ENCODE peak calls at places on chromosomes 16 and 17, in six cellular contexts. B is HepG2, H is K562, U is SK-N-SH, K is GM12878, F is H1. X is an unnamed sample.

GRCh38 chr16:84286568-84287220 is 8.0 kb upstream of the WFDC1 start:
- DNase-seq in F (no peak), B (no peak), U (no peak), K (no peak), H (no peak), X (no peak)

GRCh38 chr16:79599837-79600635 is 501 bp downstream of the MAF start:
- DNase-seq in F (peak; percentile 77), K (no peak), B (no peak), U (peak; percentile 80), H (no peak), X (peak; percentile 19)

GRCh38 chr16:86502856-86503748 is 7.2 kb upstream of the FOXF1 start:
- DNase-seq in B (no peak), H (no peak), K (no peak), F (no peak), U (no peak), X (no peak)

GRCh38 chr17:12395733-12396354 is 269.8 kb upstream of the MYOCD start:
- DNase-seq in F (peak; percentile 68), K (no peak), H (peak; percentile 51), B (peak; percentile 8), U (peak; percentile 31), X (peak; percentile 34)

GRCh38 chr16:47065766-47066688 is 77.7 kb downstream of the NETO2 start:
- DNase-seq in K (no peak), F (peak; percentile 33), H (no peak), B (no peak), U (no peak), X (no peak)

GRCh38 chr17:61118871-61119270 is 280.8 kb upstream of the TBX2 start:
- DNase-seq in H (no peak), B (no peak), F (no peak), K (no peak), U (no peak), X (no peak)

GRCh38 chr17:9487406-9487805 is 88.2 kb downstream of the STX8 start:
- DNase-seq in H (no peak), K (no peak), U (no peak), F (no peak), B (no peak), X (no peak)

GRCh38 chr16:11386791-11387546 is 41.7 kb downstream of the RMI2 start:
- DNase-seq in H (peak; percentile 68), U (no peak), B (peak; percentile 74), F (peak; percentile 92), K (no peak), X (peak; percentile 60)

GRCh38 chr16:85879975-85880831 is 18.8 kb upstream of the IRF8 start:
- DNase-seq in U (no peak), B (no peak), K (no peak), F (no peak), H (no peak), X (no peak)

GRCh38 chr17:34254651-34255380 is at the start of gene CCL2:
- DNase-seq in K (no peak), B (no peak), F (peak; percentile 56), U (peak; percentile 42), H (peak; percentile 50), X (peak; percentile 75)

GRCh38 chr17:44374306-44375195 is 10.9 kb upstream of the FAM171A2 start:
- DNase-seq in F (peak; percentile 84), K (no peak), B (peak; percentile 87), H (peak; percentile 45), U (peak; percentile 44), X (no peak)

GRCh38 chr16:14240216-14240843 is 169.2 kb downstream of the MRTFB start:
- DNase-seq in U (no peak), F (no peak), K (no peak), H (no peak), B (peak; percentile 25), X (no peak)

GRCh38 chr16:71817690-71818089 is 9.1 kb upstream of the AP1G1 start:
- DNase-seq in B (no peak), F (no peak), U (no peak), H (no peak), K (no peak), X (no peak)

GRCh38 chr17:56176101-56176500 is 22.8 kb downstream of the ANKFN1 start:
- DNase-seq in B (no peak), U (no peak), K (no peak), H (no peak), F (no peak), X (no peak)

GRCh38 chr16:9370071-9370491 is 278.6 kb downstream of the HAPSTR1 start:
- DNase-seq in U (no peak), K (no peak), H (no peak), B (no peak), F (no peak), X (no peak)

GRCh38 chr16:81758376-81758775 is 20.7 kb upstream of the PLCG2 start:
- DNase-seq in B (peak; percentile 66), U (no peak), H (no peak), F (no peak), K (no peak), X (no peak)

GRCh38 chr16:19980866-19981265 is 92.8 kb downstream of the GPR139 start:
- DNase-seq in H (peak; percentile 27), F (peak; percentile 56), B (peak; percentile 34), K (no peak), U (peak; percentile 41), X (peak; percentile 12)

GRCh38 chr17:80724723-80725388 is 180.2 kb downstream of the RPTOR start:
- DNase-seq in K (no peak), B (no peak), H (no peak), F (no peak), U (peak; percentile 68), X (peak; percentile 33)

GRCh38 chr17:51346218-51346982 is 86.1 kb downstream of the UTP18 start:
- DNase-seq in F (no peak), U (no peak), H (no peak), B (peak; percentile 57), K (no peak), X (no peak)

GRCh38 chr16:78240459-78241222 is 141.2 kb downstream of the WWOX start:
- DNase-seq in K (no peak), F (peak; percentile 42), H (peak; percentile 4), U (no peak), B (peak; percentile 93), X (peak; percentile 41)

GRCh38 chr17:81165246-81166032 is at the start of gene PVALEF:
- DNase-seq in U (no peak), F (peak; percentile 72), K (no peak), H (no peak), B (peak; percentile 48), X (peak; percentile 31)

DNA sequence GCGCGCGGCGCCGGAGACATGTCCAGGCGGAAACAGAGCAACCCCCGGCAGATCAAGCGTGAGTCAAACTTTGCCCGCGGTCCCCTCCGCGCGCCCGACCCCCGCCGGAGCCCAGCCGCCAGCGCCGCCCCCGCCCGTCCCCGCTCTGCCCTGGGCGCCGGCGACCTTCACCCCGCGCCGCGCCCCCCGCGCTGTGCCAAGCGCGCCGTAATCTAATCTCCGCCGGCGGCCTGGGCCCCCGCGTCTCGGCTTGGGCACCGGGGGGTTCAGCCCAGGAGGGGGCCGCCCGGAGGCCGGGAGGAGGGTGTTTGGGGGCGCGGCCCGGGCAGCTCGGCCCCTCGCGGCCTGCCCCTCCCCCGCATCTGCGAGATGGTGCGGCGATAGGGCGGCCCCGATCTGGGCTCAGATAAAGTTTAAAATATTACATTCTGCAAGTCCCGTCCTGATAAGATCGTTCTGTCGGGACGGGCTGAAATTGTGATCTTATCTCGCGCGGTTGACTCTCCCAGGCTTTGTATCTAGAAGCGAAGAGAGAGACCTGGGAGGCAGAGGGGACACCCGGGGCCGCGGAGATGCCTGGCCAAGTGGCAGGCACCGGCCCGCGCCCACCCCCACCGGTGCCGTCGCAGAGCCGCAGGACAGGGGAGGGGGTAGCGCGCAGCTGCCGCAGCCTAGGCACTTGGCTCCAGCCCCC is 688 bp downstream of the ZFPM1 start:
- DNase-seq in H (peak; percentile 43), U (peak; percentile 65), F (no peak), B (no peak), K (no peak), X (no peak)
- TF ChIP-seq CHD2 in H (no peak), U (no peak), F (no peak), B (no peak), K (no peak), X (no peak)

GRCh38 chr17:71114911-71115668 is 945.8 kb downstream of the KCNJ2 start:
- DNase-seq in U (no peak), H (no peak), F (no peak), K (no peak), B (no peak), X (no peak)

GRCh38 chr17:71115669-71115972 is 946.3 kb downstream of the KCNJ2 start:
- DNase-seq in B (no peak), H (no peak), U (no peak), F (no peak), K (no peak), X (no peak)

GRCh38 chr17:71117461-71117860 is 948.1 kb downstream of the KCNJ2 start:
- DNase-seq in B (no peak), U (no peak), H (no peak), K (no peak), F (no peak), X (no peak)

GRCh38 chr17:71118039-71118438 is 948.7 kb downstream of the KCNJ2 start:
- DNase-seq in H (no peak), K (no peak), F (no peak), B (no peak), U (peak; percentile 32), X (peak; percentile 14)
- TF ChIP-seq CTCF in H (no peak), K (no peak), F (no peak), B (peak; percentile 53), U (peak; percentile 67), X (peak; percentile 44)

GRCh38 chr17:68621065-68621464 is 19.9 kb upstream of the FAM20A start:
- DNase-seq in U (no peak), F (no peak), B (no peak), H (no peak), K (no peak), X (no peak)
- TF ChIP-seq CHD2 in U (no peak), F (no peak), B (no peak), H (no peak), K (no peak), X (no peak)

GRCh38 chr17:40714473-40714872 is 10.9 kb upstream of the KRT24 start:
- DNase-seq in B (no peak), U (no peak), K (no peak), H (no peak), F (no peak), X (peak; percentile 33)
- TF ChIP-seq CTCF in B (no peak), U (no peak), K (peak; percentile 5), H (no peak), F (no peak), X (no peak)

GRCh38 chr16:57001026-57001669 is 11.8 kb downstream of the NLRC5 start:
- DNase-seq in H (no peak), U (no peak), K (no peak), F (no peak), B (no peak), X (no peak)
- TF ChIP-seq CHD2 in H (no peak), U (no peak), K (no peak), F (no peak), B (no peak), X (no peak)

GRCh38 chr16:1346422-1347285 is 5.0 kb downstream of the TSR3 start:
- DNase-seq in F (no peak), K (no peak), U (peak; percentile 64), H (peak; percentile 48), B (no peak), X (peak; percentile 42)
- TF ChIP-seq CTCF in F (no peak), K (no peak), U (peak; percentile 39), H (peak; percentile 62), B (peak; percentile 16), X (peak; percentile 29)